ENCODE peak calls at places on chromosomes 6 and 20, in nine cellular contexts. One of them, this sample, is unnamed.
A peak's percentile ranks its signal among the peaks of the same experiment; 100 is the strongest.

GRCh38 chr6:140319209-140319608 is 944.8 kb upstream of the CITED2 start:
- DNase-seq in T-cell: no peak
- DNase-seq in ureter: no peak
- DNase-seq in LoVo: peak; percentile 8
- DNase-seq in CD8-positive, alpha-beta T cell: no peak
- DNase-seq in tibial artery: no peak
- DNase-seq in lung: no peak
- DNase-seq in stromal cell of bone marrow: peak; percentile 25
- DNase-seq in mucosa of descending colon: no peak
- DNase-seq in this sample: peak; percentile 10

GRCh38 chr6:158663465-158664167 is 13.8 kb downstream of the SYTL3 start:
- DNase-seq in T-cell: no peak
- DNase-seq in ureter: peak; percentile 68
- DNase-seq in LoVo: no peak
- DNase-seq in CD8-positive, alpha-beta T cell: no peak
- DNase-seq in tibial artery: no peak
- DNase-seq in lung: no peak
- DNase-seq in stromal cell of bone marrow: no peak
- DNase-seq in mucosa of descending colon: no peak
- DNase-seq in this sample: no peak

GRCh38 chr6:93124226-93124625 is 295.1 kb downstream of the EPHA7 start:
- DNase-seq in T-cell: no peak
- DNase-seq in ureter: no peak
- DNase-seq in LoVo: no peak
- DNase-seq in CD8-positive, alpha-beta T cell: no peak
- DNase-seq in tibial artery: no peak
- DNase-seq in lung: no peak
- DNase-seq in stromal cell of bone marrow: no peak
- DNase-seq in mucosa of descending colon: no peak
- DNase-seq in this sample: no peak

GRCh38 chr6:39599996-39600395 is 125.2 kb downstream of the KIF6 start:
- DNase-seq in T-cell: no peak
- DNase-seq in ureter: no peak
- DNase-seq in LoVo: no peak
- DNase-seq in CD8-positive, alpha-beta T cell: no peak
- DNase-seq in tibial artery: no peak
- DNase-seq in lung: no peak
- DNase-seq in stromal cell of bone marrow: no peak
- DNase-seq in mucosa of descending colon: no peak
- DNase-seq in this sample: peak; percentile 74

GRCh38 chr20:18079756-18080353 is 22.1 kb upstream of the OVOL2 start:
- DNase-seq in T-cell: no peak
- DNase-seq in ureter: no peak
- DNase-seq in LoVo: no peak
- DNase-seq in CD8-positive, alpha-beta T cell: no peak
- DNase-seq in tibial artery: no peak
- DNase-seq in lung: no peak
- DNase-seq in stromal cell of bone marrow: no peak
- DNase-seq in mucosa of descending colon: no peak
- DNase-seq in this sample: no peak

GRCh38 chr20:40991181-40991889 is 37.3 kb upstream of the TOP1 start:
- DNase-seq in T-cell: no peak
- DNase-seq in ureter: no peak
- DNase-seq in LoVo: no peak
- DNase-seq in CD8-positive, alpha-beta T cell: no peak
- DNase-seq in tibial artery: peak; percentile 65
- DNase-seq in lung: peak; percentile 40
- DNase-seq in stromal cell of bone marrow: no peak
- DNase-seq in mucosa of descending colon: no peak
- DNase-seq in this sample: no peak

GRCh38 chr6:83429857-83430605 is 820 bp downstream of the ME1 start:
- DNase-seq in T-cell: no peak
- DNase-seq in ureter: no peak
- DNase-seq in LoVo: peak; percentile 47
- DNase-seq in CD8-positive, alpha-beta T cell: no peak
- DNase-seq in tibial artery: no peak
- DNase-seq in lung: peak; percentile 55
- DNase-seq in stromal cell of bone marrow: no peak
- DNase-seq in mucosa of descending colon: peak; percentile 23
- DNase-seq in this sample: no peak

GRCh38 chr6:26159417-26160273 is 72.4 kb downstream of the HFE start:
- DNase-seq in T-cell: no peak
- DNase-seq in ureter: no peak
- DNase-seq in LoVo: no peak
- DNase-seq in CD8-positive, alpha-beta T cell: no peak
- DNase-seq in tibial artery: no peak
- DNase-seq in lung: no peak
- DNase-seq in stromal cell of bone marrow: no peak
- DNase-seq in mucosa of descending colon: no peak
- DNase-seq in this sample: no peak

GRCh38 chr6:108497883-108498282 is 62.8 kb upstream of the FOXO3 start:
- DNase-seq in T-cell: no peak
- DNase-seq in ureter: no peak
- DNase-seq in LoVo: no peak
- DNase-seq in CD8-positive, alpha-beta T cell: no peak
- DNase-seq in tibial artery: no peak
- DNase-seq in lung: no peak
- DNase-seq in stromal cell of bone marrow: peak; percentile 32
- DNase-seq in mucosa of descending colon: no peak
- DNase-seq in this sample: no peak

GRCh38 chr6:3291987-3292386 is 33.2 kb downstream of the PSMG4 start:
- DNase-seq in T-cell: no peak
- DNase-seq in ureter: no peak
- DNase-seq in LoVo: no peak
- DNase-seq in CD8-positive, alpha-beta T cell: no peak
- DNase-seq in tibial artery: peak; percentile 47
- DNase-seq in lung: no peak
- DNase-seq in stromal cell of bone marrow: no peak
- DNase-seq in mucosa of descending colon: no peak
- DNase-seq in this sample: no peak

GRCh38 chr6:126063512-126064146 is 77.3 kb downstream of the TRMT11 start:
- DNase-seq in T-cell: no peak
- DNase-seq in ureter: no peak
- DNase-seq in LoVo: no peak
- DNase-seq in CD8-positive, alpha-beta T cell: no peak
- DNase-seq in tibial artery: no peak
- DNase-seq in lung: no peak
- DNase-seq in stromal cell of bone marrow: no peak
- DNase-seq in mucosa of descending colon: no peak
- DNase-seq in this sample: no peak

This sample was measured in AG09309.